ENCODE peak calls at places on chromosomes 12 and 14, in four cellular contexts. D is mesendoderm, V is IMR-90, M is mesenchymal stem cell. L is an unnamed sample. For H3K79me1, the result is how much of the 10 kb centered on the place peaks cover.

GRCh38 chr14:94028450-94028826 is 2.3 kb downstream of the OTUB2 start:
- DNase-seq in V (peak), M (peak), D (no peak), L (no peak)

GRCh38 chr14:97854918-97855317 is 1057.7 kb downstream of the VRK1 start:
- DNase-seq in D (peak), V (no peak), M (no peak), L (no peak)

GRCh38 chr14:101252443-101253214 is 308.7 kb upstream of the DIO3 start:
- DNase-seq in M (no peak), V (no peak), D (no peak), L (no peak)

GRCh38 chr14:63614964-63615363 is 26.7 kb downstream of the WDR89 start:
- DNase-seq in D (no peak), V (peak), M (peak), L (no peak)

GRCh38 chr12:4579305-4580097 is 17.5 kb downstream of the DYRK4 start:
- DNase-seq in D (peak), V (peak), M (peak), L (peak)

GRCh38 chr14:58812050-58812690 is 174.4 kb downstream of the DACT1 start:
- DNase-seq in V (no peak), M (no peak), D (peak), L (no peak)

GRCh38 chr14:35213869-35214387 is 78.3 kb upstream of the PSMA6 start:
- DNase-seq in D (no peak), V (peak), M (peak), L (no peak)

GRCh38 chr12:88339966-88340365 is 197.9 kb downstream of the TMTC3 start:
- DNase-seq in D (no peak), V (peak), M (peak), L (no peak)

GRCh38 chr12:77442633-77443032 is 377.3 kb upstream of the E2F7 start:
- DNase-seq in V (no peak), D (no peak), M (no peak), L (no peak)

GRCh38 chr12:89566615-89567014 is 40.8 kb upstream of the POC1B start:
- DNase-seq in M (no peak), V (peak), D (peak), L (no peak)

GRCh38 chr14:73272393-73272792 is 35.1 kb downstream of the PAPLN start:
- DNase-seq in M (no peak), V (no peak), D (no peak), L (no peak)

GRCh38 chr12:111439657-111440151 is 34.0 kb downstream of the SH2B3 start:
- DNase-seq in V (no peak), M (no peak), D (no peak), L (no peak)

GRCh38 chr12:100163416-100164152 is 20.9 kb upstream of the BLTP3B start:
- DNase-seq in M (peak), D (peak), V (peak), L (peak)

GRCh38 chr12:91191516-91192111 is 9.0 kb upstream of the DCN start:
- DNase-seq in M (no peak), D (no peak), V (no peak), L (no peak)

GRCh38 chr12:124428136-124428791 is 133.4 kb downstream of the RFLNA start:
- DNase-seq in V (peak), D (no peak), M (peak), L (no peak)

GRCh38 chr12:47032644-47033043 is 46.8 kb upstream of the PCED1B start:
- DNase-seq in D (peak), V (peak), M (peak), L (no peak)

GRCh38 chr14:32200368-32201195 is 1.3 kb upstream of the RNU6-7 start:
- DNase-seq in V (no peak), D (no peak), M (no peak), L (no peak)

GRCh38 chr14:76673261-76673660 is 88.0 kb upstream of the VASH1 start:
- DNase-seq in V (no peak), D (no peak), M (no peak), L (no peak)

GRCh38 chr12:89690925-89691324 is 17.7 kb downstream of the ATP2B1 start:
- DNase-seq in V (peak), M (peak), D (no peak), L (no peak)

GRCh38 chr14:24274101-24274543 is 2.7 kb upstream of the RABGGTA start:
- DNase-seq in M (no peak), V (peak), D (peak), L (no peak)

GRCh38 chr12:110281549-110282342 is 699 bp downstream of the ATP2A2 start:
- DNase-seq in M (peak), V (peak), D (peak), L (no peak)

GRCh38 chr12:2287589-2287988 is 234.8 kb downstream of the CACNA1C start:
- DNase-seq in V (no peak), D (no peak), M (no peak), L (no peak)

GRCh38 chr12:70590549-70591226 is 46.5 kb downstream of the PTPRB start:
- DNase-seq in D (peak), M (no peak), V (no peak), L (no peak)

GRCh38 chr12:128056299-128056885 is 210.6 kb upstream of the TMEM132C start:
- DNase-seq in D (peak), M (no peak), V (no peak), L (no peak)

GRCh38 chr12:2358986-2359658 is 306.3 kb downstream of the CACNA1C start:
- DNase-seq in D (no peak), M (no peak), V (no peak), L (no peak)

GRCh38 chr12:53493610-53494391 is 5.5 kb downstream of the MAP3K12 start:
- DNase-seq in V (no peak), D (peak), M (no peak), L (no peak)

GRCh38 chr12:126667340-126667739 is 1599.6 kb upstream of the TMEM132C start:
- DNase-seq in M (no peak), V (no peak), D (no peak), L (no peak)

GRCh38 chr14:54806616-54807015 is 96.0 kb downstream of the GCH1 start:
- DNase-seq in V (no peak), M (no peak), D (no peak), L (no peak)

GRCh38 chr14:54803926-54804719 is 98.5 kb downstream of the GCH1 start:
- DNase-seq in V (no peak), M (no peak), D (peak), L (no peak)

GRCh38 chr14:54804720-54805060 is 97.9 kb downstream of the GCH1 start:
- DNase-seq in V (no peak), D (no peak), M (no peak), L (no peak)

GRCh38 chr14:54805080-54805479 is 97.5 kb downstream of the GCH1 start:
- DNase-seq in V (no peak), M (no peak), D (no peak), L (no peak)

DNA sequence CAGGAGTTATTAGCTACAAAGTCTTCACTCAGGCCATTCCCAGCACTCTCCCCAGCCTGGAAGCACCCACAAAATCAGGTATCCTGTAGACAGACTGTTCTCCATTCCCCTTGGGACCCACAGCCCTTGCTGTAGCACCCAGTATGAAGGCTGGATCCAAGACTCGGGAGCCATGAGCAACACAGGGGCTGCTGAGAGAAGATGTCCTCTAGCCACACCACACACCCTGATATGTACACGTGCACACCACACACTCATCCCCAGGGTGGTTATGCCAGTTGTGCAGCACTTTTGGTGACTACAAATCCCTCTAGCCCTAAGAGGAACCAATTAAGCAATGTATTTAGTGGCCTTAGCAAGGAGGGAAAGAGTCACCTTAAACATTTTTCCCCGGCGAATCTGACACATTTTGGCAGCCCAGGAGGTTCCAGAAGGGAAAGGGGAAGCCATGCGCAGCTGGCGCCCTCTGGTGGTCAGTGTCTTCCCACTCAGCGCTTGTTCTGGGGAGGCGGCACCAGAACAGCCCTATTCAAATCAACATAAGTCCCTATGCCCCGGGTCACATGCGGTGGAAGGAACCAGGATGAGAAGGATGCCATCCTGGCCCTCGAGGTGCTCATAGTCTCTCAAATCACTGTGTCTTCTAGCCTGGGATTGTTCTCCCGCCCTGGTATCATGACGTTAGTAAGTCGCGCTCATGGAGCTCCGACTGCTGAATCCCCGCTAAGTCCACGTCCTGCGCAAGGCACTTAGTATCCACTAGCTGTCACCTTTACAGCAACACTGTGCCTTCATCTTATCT is 96.9 kb downstream of the GCH1 start:
- DNase-seq in V (peak), D (peak), M (peak), L (peak)
- H3K79me1 ChIP-seq in V (under half), D (under half), M (under half), L (under half)

DNA sequence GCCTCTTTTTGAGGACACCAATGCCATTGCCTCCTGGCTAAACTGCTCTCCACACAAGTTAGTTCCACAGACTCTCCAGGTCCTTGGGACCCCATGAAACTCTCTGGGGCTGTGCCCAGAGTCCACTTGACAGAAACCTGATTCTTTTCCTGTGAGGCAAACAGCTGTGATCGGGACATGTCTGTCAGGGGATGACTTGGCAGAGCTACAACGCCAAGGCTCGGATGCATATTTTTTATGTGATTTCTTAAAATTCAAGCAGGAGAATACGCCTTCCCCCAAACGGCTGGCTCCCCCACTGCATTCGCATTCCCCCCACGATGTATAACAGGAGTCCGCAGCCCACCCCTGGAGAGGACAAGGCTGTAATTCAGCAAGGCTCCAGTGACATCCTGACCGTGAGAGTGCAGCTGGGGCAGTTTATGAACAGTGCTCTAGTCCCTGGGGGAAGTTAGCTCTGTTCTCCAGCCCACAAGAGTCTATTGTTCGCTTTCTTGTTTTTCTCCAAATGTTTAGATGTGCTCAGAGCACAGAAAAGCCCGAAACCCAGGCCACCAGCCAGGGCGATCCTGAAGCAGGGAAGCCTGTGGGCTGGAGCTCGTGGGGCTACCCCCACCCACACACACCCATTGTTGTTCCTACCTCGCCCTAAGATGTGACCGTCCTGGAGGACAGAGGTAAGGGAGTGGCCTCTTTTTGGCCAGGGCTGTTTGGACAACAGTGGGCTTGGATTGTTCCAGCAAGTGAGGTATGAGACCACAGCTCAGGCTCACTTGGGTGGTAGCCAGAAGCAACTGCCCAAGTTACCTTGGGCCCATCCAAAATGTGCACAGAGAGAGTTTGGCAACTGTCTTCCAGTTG is 159.5 kb downstream of the ZFP36L1 start:
- DNase-seq in V (no peak), M (no peak), D (no peak), L (no peak)
- H3K79me1 ChIP-seq in V (under half), M (under half), D (under half), L (under half)

GRCh38 chr14:68631691-68632590 is 160.9 kb downstream of the ZFP36L1 start:
- DNase-seq in V (no peak), M (peak), D (no peak), L (no peak)
- H3K79me1 ChIP-seq in V (under half), M (under half), D (under half), L (under half)

GRCh38 chr12:52183544-52183910 is 8.3 kb downstream of the KRT80 start:
- DNase-seq in M (no peak), V (peak), D (no peak), L (no peak)

GRCh38 chr12:52180971-52181628 is 10.7 kb downstream of the KRT80 start:
- DNase-seq in V (peak), M (no peak), D (peak), L (no peak)

GRCh38 chr12:52181757-52182156 is 10.1 kb downstream of the KRT80 start:
- DNase-seq in D (peak), M (peak), V (peak), L (no peak)

GRCh38 chr12:52182898-52183543 is 8.8 kb downstream of the KRT80 start:
- DNase-seq in V (peak), D (peak), M (peak), L (no peak)

GRCh38 chr12:52182456-52182855 is 9.4 kb downstream of the KRT80 start:
- DNase-seq in V (peak), M (peak), D (no peak), L (no peak)
- H3K79me1 ChIP-seq in V (under half), M (under half), D (under half), L (under half)

GRCh38 chr14:50039734-50040400 is 76.5 kb downstream of the VCPKMT start:
- DNase-seq in D (peak), M (peak), V (no peak), L (no peak)

GRCh38 chr14:50040401-50040775 is 76.0 kb downstream of the VCPKMT start:
- DNase-seq in V (peak), M (peak), D (peak), L (no peak)

GRCh38 chr14:50037837-50038236 is 78.5 kb downstream of the VCPKMT start:
- DNase-seq in D (no peak), V (no peak), M (no peak), L (no peak)

GRCh38 chr14:50038398-50039119 is 77.8 kb downstream of the VCPKMT start:
- DNase-seq in D (peak), M (peak), V (peak), L (no peak)

GRCh38 chr14:50039120-50039517 is 77.3 kb downstream of the VCPKMT start:
- DNase-seq in V (no peak), D (no peak), M (no peak), L (no peak)
- H3K79me1 ChIP-seq in V (under half), D (under half), M (under half), L (under half)

GRCh38 chr12:38934696-38935095 is 29.3 kb upstream of the CPNE8 start:
- DNase-seq in D (no peak), M (no peak), V (no peak), L (no peak)
- H3K79me1 ChIP-seq in D (under half), M (under half), V (under half), L (under half)

GRCh38 chr12:121800694-121801600 is 2.9 kb upstream of the SETD1B start:
- DNase-seq in D (peak), M (peak), V (peak), L (no peak)
- H3K79me1 ChIP-seq in D (under half), M (under half), V (under half), L (under half)

DNA sequence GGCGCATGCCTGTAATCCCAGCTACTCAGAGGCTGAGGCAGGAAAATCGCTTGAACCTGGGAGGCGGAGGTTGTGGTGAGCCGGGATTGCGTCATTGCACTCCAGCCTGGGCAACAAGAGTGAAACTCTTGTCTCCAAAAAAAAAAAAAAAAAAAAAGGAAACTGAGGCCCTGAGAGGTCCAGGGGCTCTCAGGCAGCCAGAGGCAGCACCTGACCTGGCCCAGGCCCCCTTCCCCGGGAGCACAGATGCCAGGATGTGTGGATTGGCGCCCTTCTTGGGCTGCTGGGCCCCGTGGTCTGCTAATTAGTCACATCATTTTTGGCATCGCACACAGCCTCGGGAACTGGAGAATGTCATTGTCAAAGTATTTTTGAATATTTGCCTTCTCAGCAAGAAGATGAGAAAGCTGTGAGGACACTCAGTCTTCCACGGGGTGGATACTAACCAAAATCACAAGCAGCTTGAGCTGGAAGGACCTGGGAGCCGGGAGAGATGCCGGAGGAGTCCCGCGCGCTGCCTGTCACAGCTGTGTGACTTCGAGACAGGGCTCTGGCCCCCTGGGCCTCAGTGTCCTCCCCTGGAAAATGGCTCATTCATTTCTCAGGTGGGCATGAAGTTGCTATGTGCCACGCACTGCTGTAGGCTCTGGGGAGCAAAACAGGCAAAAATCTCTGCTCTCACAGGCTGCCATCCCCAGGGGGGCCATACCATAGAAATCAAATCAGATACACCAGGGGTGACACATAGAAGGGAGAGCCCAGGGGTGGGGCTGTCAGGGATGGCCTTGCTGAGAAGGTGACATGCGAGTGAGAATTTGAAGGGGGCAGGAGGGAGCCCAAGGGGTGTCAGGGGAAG is 12.5 kb upstream of the RCOR1 start:
- DNase-seq in M (peak), V (peak), D (no peak), L (no peak)
- H3K79me1 ChIP-seq in M (under half), V (under half), D (under half), L (under half)

GRCh38 chr12:6178981-6179761 is 21.0 kb upstream of the CD9 start:
- DNase-seq in V (peak), D (peak), M (peak), L (no peak)
- H3K79me1 ChIP-seq in V (under half), D (under half), M (under half), L (under half)

L was measured in neuronal stem cell.